ENCODE peak calls at places on chromosomes 13 and 19, in nine cellular contexts. F, U, O, W, Y, T, E, I and G are unnamed samples.

GRCh38 chr19:17234911-17235617 is 9.0 kb downstream of the OCEL1 start:
- DNase-seq in F (peak; percentile 56), U (no peak), O (peak; percentile 56), W (no peak), Y (peak; percentile 71), T (peak; percentile 74), E (peak; percentile 27), I (no peak), G (peak; percentile 67)

GRCh38 chr19:3196933-3197205 is 11.1 kb downstream of the NCLN start:
- DNase-seq in F (no peak), U (no peak), O (no peak), W (no peak), Y (no peak), T (no peak), E (no peak), I (no peak), G (no peak)

GRCh38 chr19:35408284-35409171 is 37.7 kb downstream of the GPR42 start:
- DNase-seq in F (no peak), U (no peak), O (no peak), W (no peak), Y (peak; percentile 87), T (no peak), E (no peak), I (no peak), G (no peak)

GRCh38 chr19:6472713-6473112 is 8.6 kb downstream of the CRB3 start:
- DNase-seq in F (no peak), U (no peak), O (no peak), W (no peak), Y (no peak), T (no peak), E (no peak), I (no peak), G (no peak)

GRCh38 chr13:36526897-36527296 is 94.6 kb downstream of the CCNA1 start:
- DNase-seq in F (no peak), U (no peak), O (no peak), W (no peak), Y (no peak), T (no peak), E (peak; percentile 47), I (no peak), G (no peak)

GRCh38 chr19:3725640-3726310 is 17.6 kb downstream of the TJP3 start:
- DNase-seq in F (peak; percentile 19), U (peak; percentile 50), O (no peak), W (no peak), Y (no peak), T (no peak), E (no peak), I (no peak), G (peak; percentile 11)

GRCh38 chr13:44869167-44869566 is 120.1 kb downstream of the NUFIP1 start:
- DNase-seq in F (no peak), U (no peak), O (no peak), W (no peak), Y (no peak), T (no peak), E (no peak), I (no peak), G (no peak)

GRCh38 chr19:45791744-45792481 is 732 bp downstream of the DMWD start:
- DNase-seq in F (no peak), U (no peak), O (no peak), W (no peak), Y (peak; percentile 21), T (no peak), E (no peak), I (no peak), G (no peak)

GRCh38 chr19:45506246-45506990 is 861 bp upstream of the VASP start:
- DNase-seq in F (peak; percentile 92), U (peak; percentile 70), O (peak; percentile 99), W (peak; percentile 66), Y (peak; percentile 96), T (peak; percentile 89), E (peak; percentile 94), I (no peak), G (peak; percentile 93)

GRCh38 chr13:56953965-56954364 is 186.8 kb upstream of the PRR20A start:
- DNase-seq in F (no peak), U (no peak), O (no peak), W (no peak), Y (no peak), T (no peak), E (no peak), I (no peak), G (no peak)

GRCh38 chr13:90868321-90868920 is 479.1 kb upstream of the MIR17HG start:
- DNase-seq in F (peak; percentile 62), U (no peak), O (no peak), W (no peak), Y (peak; percentile 18), T (peak; percentile 37), E (peak; percentile 9), I (no peak), G (peak; percentile 51)

GRCh38 chr19:2877398-2878331 is 10.5 kb downstream of the ZNF556 start:
- DNase-seq in F (no peak), U (no peak), O (no peak), W (no peak), Y (no peak), T (no peak), E (no peak), I (no peak), G (no peak)

GRCh38 chr13:36630181-36630806 is 43.5 kb upstream of the SERTM1 start:
- DNase-seq in F (no peak), U (no peak), O (no peak), W (no peak), Y (no peak), T (no peak), E (no peak), I (no peak), G (no peak)

GRCh38 chr13:42275506-42275905 is 3.6 kb downstream of the AKAP11 start:
- DNase-seq in F (no peak), U (no peak), O (no peak), W (no peak), Y (peak; percentile 50), T (no peak), E (peak; percentile 19), I (no peak), G (no peak)

GRCh38 chr19:4744451-4745170 is 21.0 kb upstream of the DPP9 start:
- DNase-seq in F (peak; percentile 90), U (no peak), O (no peak), W (peak; percentile 73), Y (no peak), T (peak; percentile 41), E (peak; percentile 84), I (no peak), G (peak; percentile 76)

GRCh38 chr19:58330458-58330857 is 3.7 kb downstream of the ZSCAN22 start:
- DNase-seq in F (peak; percentile 71), U (peak; percentile 6), O (no peak), W (no peak), Y (no peak), T (no peak), E (peak; percentile 83), I (no peak), G (peak; percentile 82)

GRCh38 chr13:85536706-85537105 is 262.5 kb downstream of the SLITRK6 start:
- DNase-seq in F (peak; percentile 22), U (no peak), O (no peak), W (no peak), Y (no peak), T (no peak), E (peak; percentile 11), I (no peak), G (no peak)

GRCh38 chr13:21137696-21138095 is 38.7 kb downstream of the SKA3 start:
- DNase-seq in F (peak; percentile 55), U (no peak), O (no peak), W (no peak), Y (no peak), T (peak; percentile 50), E (peak; percentile 29), I (no peak), G (peak; percentile 44)

GRCh38 chr19:49362048-49362925 is at the start of gene TEAD2:
- DNase-seq in F (peak; percentile 25), U (peak; percentile 39), O (no peak), W (no peak), Y (no peak), T (no peak), E (peak; percentile 43), I (no peak), G (peak; percentile 78)

GRCh38 chr13:42277618-42278276 is 5.8 kb downstream of the AKAP11 start:
- DNase-seq in F (no peak), U (no peak), O (no peak), W (no peak), Y (peak; percentile 38), T (peak; percentile 27), E (no peak), I (no peak), G (peak; percentile 41)

GRCh38 chr13:72565893-72566292 is 161.5 kb downstream of the MZT1 start:
- DNase-seq in F (peak; percentile 59), U (no peak), O (no peak), W (no peak), Y (peak; percentile 21), T (peak; percentile 44), E (no peak), I (no peak), G (peak; percentile 47)

GRCh38 chr13:97976551-97977375 is 23.3 kb downstream of the IPO5 start:
- DNase-seq in F (no peak), U (no peak), O (peak; percentile 8), W (no peak), Y (no peak), T (no peak), E (peak; percentile 20), I (no peak), G (peak; percentile 39)